ENCODE peak calls at places on chromosomes 12 and 14, in eight cellular contexts. H is SHP77, O is kidney glomerular epithelial cell, Y is HCEC 1CT, Z is fibroblast of the aortic adventitia, S is GM04504, Q is NCI-H1105, F is NCI-H2171 treated with DMSO at 0.1 percent for 48 hours. V is an unnamed sample.

GRCh38 chr12:121801601-121802484 is 2.0 kb upstream of the SETD1B start:
- DNase-seq in H (no peak), O (peak), Y (peak), Z (peak), S (no peak), Q (peak), F (peak), V (no peak)

GRCh38 chr14:90536092-90536491 is 139.3 kb downstream of the CALM1 start:
- DNase-seq in H (no peak), O (no peak), Y (no peak), Z (no peak), S (no peak), Q (no peak), F (no peak), V (no peak)

GRCh38 chr12:93912086-93912733 is 235.0 kb downstream of the CRADD start:
- DNase-seq in H (no peak), O (no peak), Y (no peak), Z (no peak), S (no peak), Q (no peak), F (no peak), V (no peak)

GRCh38 chr14:56333361-56334279 is 215.4 kb downstream of the PELI2 start:
- DNase-seq in H (peak), O (no peak), Y (peak), Z (peak), S (peak), Q (no peak), F (peak), V (peak)

GRCh38 chr12:110869803-110870202 is 23.0 kb downstream of the CCDC63 start:
- DNase-seq in H (no peak), O (no peak), Y (no peak), Z (no peak), S (no peak), Q (no peak), F (no peak), V (no peak)

GRCh38 chr12:103924761-103925641 is 5.2 kb upstream of the HSP90B1 start:
- DNase-seq in H (peak), O (peak), Y (peak), Z (peak), S (peak), Q (no peak), F (peak), V (no peak)

GRCh38 chr14:103284574-103285467 is 49.2 kb upstream of the EIF5 start:
- DNase-seq in H (no peak), O (no peak), Y (peak), Z (peak), S (no peak), Q (no peak), F (no peak), V (no peak)

GRCh38 chr12:50050410-50051280 is 6.8 kb upstream of the ASIC1 start:
- DNase-seq in H (no peak), O (no peak), Y (no peak), Z (peak), S (no peak), Q (no peak), F (peak), V (no peak)

GRCh38 chr14:63727231-63727735 is 582 bp downstream of the SGPP1 start:
- DNase-seq in H (peak), O (peak), Y (peak), Z (peak), S (peak), Q (no peak), F (peak), V (no peak)

GRCh38 chr12:60191676-60192359 is 596.0 kb downstream of the SLC16A7 start:
- DNase-seq in H (no peak), O (peak), Y (peak), Z (peak), S (no peak), Q (no peak), F (no peak), V (no peak)

GRCh38 chr12:28517101-28517500 is 326.8 kb downstream of the CCDC91 start:
- DNase-seq in H (no peak), O (no peak), Y (no peak), Z (no peak), S (no peak), Q (no peak), F (peak), V (no peak)

GRCh38 chr12:14960548-14961465 is 594 bp downstream of the ARHGDIB start:
- DNase-seq in H (no peak), O (no peak), Y (peak), Z (peak), S (no peak), Q (no peak), F (no peak), V (no peak)

GRCh38 chr12:76755829-76756379 is 8.0 kb upstream of the ZDHHC17 start:
- DNase-seq in H (no peak), O (no peak), Y (no peak), Z (no peak), S (no peak), Q (no peak), F (no peak), V (peak)

GRCh38 chr12:116400671-116401357 is 123.3 kb upstream of the MED13L start:
- DNase-seq in H (no peak), O (no peak), Y (no peak), Z (no peak), S (no peak), Q (no peak), F (no peak), V (no peak)

GRCh38 chr12:88206636-88207035 is 64.5 kb downstream of the TMTC3 start:
- DNase-seq in H (no peak), O (no peak), Y (peak), Z (peak), S (peak), Q (no peak), F (no peak), V (no peak)

GRCh38 chr12:86170051-86170450 is 86.1 kb downstream of the MGAT4C start:
- DNase-seq in H (no peak), O (no peak), Y (peak), Z (no peak), S (no peak), Q (no peak), F (no peak), V (no peak)

GRCh38 chr14:91867316-91867988 is at the start of gene TC2N:
- DNase-seq in H (no peak), O (no peak), Y (no peak), Z (no peak), S (no peak), Q (no peak), F (peak), V (no peak)

GRCh38 chr14:78448483-78449094 is 278.4 kb downstream of the NRXN3 start:
- DNase-seq in H (peak), O (no peak), Y (peak), Z (peak), S (no peak), Q (peak), F (peak), V (peak)